ENCODE peak calls at places on chromosome 9, in seven cellular contexts. B is cardiac muscle cell, X is uterus, M is heart right ventricle, I is stomach, V is PC-9, Z is right atrium auricular region. A is an unnamed sample. For H3K9me3, the result is how much of the 10 kb centered on the place peaks cover.

GRCh38 chr9:119365291-119366027 is 3.8 kb downstream of the BRINP1 start:
- DNase-seq in Z (no peak), M (no peak), X (no peak), I (no peak), V (peak), B (peak), A (no peak)

GRCh38 chr9:92770005-92770995 is 5.7 kb upstream of the BICD2 start:
- DNase-seq in B (no peak), Z (no peak), V (no peak), X (no peak), M (no peak), I (no peak), A (no peak)

GRCh38 chr9:35829084-35829763 is at the start of gene TMEM8B:
- DNase-seq in B (peak), I (peak), V (peak), X (peak), M (peak), Z (peak), A (peak)

GRCh38 chr9:133443982-133444381 is 15.8 kb upstream of the CACFD1 start:
- DNase-seq in X (no peak), I (no peak), V (no peak), B (no peak), Z (no peak), M (no peak), A (no peak)

GRCh38 chr9:122297512-122297911 is 32.8 kb downstream of the MRRF start:
- DNase-seq in V (no peak), M (no peak), B (no peak), X (no peak), Z (no peak), I (no peak), A (no peak)

GRCh38 chr9:97801180-97801579 is 51.8 kb upstream of the FOXE1 start:
- DNase-seq in M (no peak), V (no peak), B (no peak), I (no peak), X (no peak), Z (no peak), A (no peak)

GRCh38 chr9:106976772-106977171 is 113.8 kb downstream of the ZNF462 start:
- DNase-seq in V (no peak), I (no peak), X (no peak), M (no peak), B (no peak), Z (no peak), A (no peak)

GRCh38 chr9:107246259-107247254 is 36.5 kb upstream of the RAD23B start:
- DNase-seq in M (no peak), Z (no peak), I (no peak), V (no peak), B (peak), X (no peak), A (no peak)

GRCh38 chr9:127572961-127573727 is 38.9 kb upstream of the STXBP1 start:
- DNase-seq in B (no peak), I (no peak), V (peak), Z (no peak), M (no peak), X (no peak), A (peak)

GRCh38 chr9:79858509-79858908 is 286.7 kb downstream of the TLE4 start:
- DNase-seq in V (no peak), I (no peak), B (no peak), X (no peak), Z (no peak), M (no peak), A (no peak)

GRCh38 chr9:126123927-126124326 is 202.7 kb upstream of the MVB12B start:
- DNase-seq in Z (no peak), I (no peak), V (no peak), M (no peak), B (no peak), X (no peak), A (no peak)

GRCh38 chr9:128104171-128104618 is 23.3 kb downstream of the PTGES2 start:
- DNase-seq in V (no peak), X (no peak), I (peak), B (no peak), M (no peak), Z (no peak), A (peak)

GRCh38 chr9:138049779-138050471 is 172.3 kb downstream of the CACNA1B start:
- DNase-seq in M (no peak), B (no peak), I (peak), X (no peak), Z (peak), V (no peak), A (no peak)
- H3K9me3 ChIP-seq in M (under half), B (under half), I (under half), X (under half), Z (under half), V (under half), A (under half)

GRCh38 chr9:7523644-7524043 is 275.9 kb downstream of the DMAC1 start:
- DNase-seq in V (no peak), M (no peak), B (no peak), X (no peak), Z (no peak), I (no peak), A (no peak)

GRCh38 chr9:7520396-7520795 is 279.2 kb downstream of the DMAC1 start:
- DNase-seq in Z (no peak), V (no peak), M (no peak), X (no peak), I (no peak), B (no peak), A (no peak)
- H3K27ac ChIP-seq in Z (no peak), V (no peak), M (no peak), X (no peak), I (no peak), B (no peak), A (no peak)

DNA sequence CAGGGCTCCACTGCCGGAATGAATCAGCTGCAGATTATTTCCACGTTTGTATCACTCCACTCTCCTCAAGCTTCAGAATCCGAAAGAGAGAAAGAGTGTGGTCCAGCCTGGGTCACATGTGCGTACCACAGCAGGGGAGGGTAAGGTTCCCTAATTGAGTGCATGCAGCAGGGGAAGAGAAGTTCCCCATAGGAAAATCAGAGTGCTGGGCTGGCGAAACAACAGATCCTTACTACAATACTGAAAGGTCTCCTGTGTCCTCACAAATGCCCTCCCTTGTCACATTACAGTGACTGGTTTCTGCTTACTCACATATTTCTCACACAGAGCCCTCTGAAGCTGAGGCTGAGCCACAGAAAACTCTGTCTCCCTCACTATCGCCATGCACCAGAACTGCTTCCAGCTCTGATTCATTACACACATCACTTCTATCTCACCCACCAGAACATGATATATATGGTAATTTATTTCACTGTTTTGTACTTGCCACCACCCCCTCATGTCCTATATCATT is 532.2 kb upstream of the TUSC1 start:
- DNase-seq in V (no peak), I (no peak), B (no peak), Z (no peak), M (no peak), X (no peak), A (no peak)
- H3K4me3 ChIP-seq in V (no peak), I (no peak), B (no peak), Z (no peak), M (peak), X (no peak), A (no peak)

GRCh38 chr9:69484023-69484422 is 159.0 kb downstream of the ENTREP1 start:
- DNase-seq in V (no peak), I (no peak), X (no peak), Z (no peak), M (no peak), B (no peak), A (no peak)
- H3K9me3 ChIP-seq in V (under half), I (under half), X (under half), Z (under half), M (under half), B (under half), A (under half)

DNA sequence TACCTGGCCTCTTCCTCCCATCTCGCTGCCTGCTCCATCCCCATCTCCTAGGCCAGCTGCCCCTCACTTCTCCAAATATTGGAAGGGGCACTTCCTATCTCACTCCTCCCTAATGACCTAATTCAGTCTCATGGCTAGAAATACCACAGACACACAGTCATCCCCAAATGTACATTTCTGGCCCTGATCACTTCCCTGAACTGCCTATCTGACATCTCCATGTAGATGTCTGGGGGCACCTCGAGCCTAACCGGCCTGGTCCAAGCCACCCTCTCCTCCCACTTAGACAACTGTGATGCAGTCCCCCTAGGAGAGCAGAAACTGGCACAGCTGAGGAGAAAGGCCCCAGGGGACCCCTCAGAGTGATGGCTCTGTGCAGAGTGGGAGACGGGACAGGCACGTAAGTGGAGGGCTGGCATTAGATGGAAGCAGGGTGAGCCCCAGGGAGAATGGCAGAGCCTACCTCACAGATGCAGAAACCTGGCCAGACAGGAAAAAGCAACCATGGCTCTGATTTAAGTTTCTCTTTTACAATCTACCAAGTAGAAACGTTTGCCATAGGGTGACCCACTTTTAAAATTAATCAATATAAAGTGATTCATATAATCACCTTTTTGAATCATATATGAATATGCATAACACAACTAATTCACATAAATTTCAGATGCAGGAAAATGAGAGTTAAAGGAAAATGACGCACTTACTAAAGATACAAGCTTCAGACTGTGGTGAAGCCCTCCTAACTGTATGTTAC is 22.1 kb downstream of the CAMSAP1 start:
- DNase-seq in X (no peak), Z (no peak), V (no peak), B (no peak), I (peak), M (no peak), A (no peak)
- H3K27ac ChIP-seq in X (no peak), Z (no peak), V (no peak), B (no peak), I (no peak), M (no peak), A (no peak)

DNA sequence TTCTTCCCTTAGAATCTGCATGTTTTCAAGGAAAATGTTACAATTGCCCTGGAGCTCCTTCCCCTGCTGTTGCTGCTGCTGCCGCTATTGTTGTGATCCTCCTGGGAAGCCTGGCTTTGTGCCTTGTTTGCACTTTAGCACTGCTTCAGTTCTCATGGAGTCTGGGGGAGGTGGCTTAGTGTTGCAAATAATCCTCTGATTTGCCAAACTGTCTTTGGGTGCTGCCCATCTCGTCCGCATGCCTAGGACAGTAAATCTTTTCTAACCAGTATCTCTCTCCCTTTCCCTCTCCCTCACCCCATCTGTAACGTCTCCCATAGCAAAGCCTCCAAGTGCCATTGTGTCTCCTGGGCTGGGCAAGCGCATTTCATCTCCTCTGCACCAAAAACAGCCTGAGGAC is 30.3 kb downstream of the FAM240B start:
- DNase-seq in B (no peak), X (peak), I (no peak), M (no peak), V (no peak), Z (peak), A (no peak)
- H3K4me3 ChIP-seq in B (no peak), X (no peak), I (no peak), M (no peak), V (no peak), Z (no peak), A (no peak)

A was measured in pancreas.